ENCODE peak calls at places on chromosome 6, in seven cellular contexts. F is GM23338, P is Panc1, R is HCT116, L is GM12878, Q is HepG2, K is K562. J is an unnamed sample.

GRCh38 chr6:37149750-37150149 is 20.2 kb upstream of the PIM1 start:
- DNase-seq in R (no peak), K (no peak), P (no peak), Q (no peak), F (no peak), L (no peak), J (no peak)

GRCh38 chr6:20211037-20211940 is 980 bp downstream of the MBOAT1 start:
- DNase-seq in L (no peak), K (no peak), Q (no peak), R (no peak), P (no peak), F (peak; percentile 78), J (no peak)

GRCh38 chr6:126066068-126067048 is 80.0 kb downstream of the TRMT11 start:
- DNase-seq in R (no peak), L (no peak), K (no peak), P (no peak), Q (no peak), F (no peak), J (no peak)

GRCh38 chr6:108650781-108651180 is 90.1 kb downstream of the FOXO3 start:
- DNase-seq in P (no peak), L (no peak), F (no peak), R (no peak), K (no peak), Q (no peak), J (peak; percentile 57)

GRCh38 chr6:53547815-53548496 is 3.1 kb upstream of the GCLC start:
- DNase-seq in P (peak; percentile 87), F (peak; percentile 97), K (peak; percentile 94), Q (peak; percentile 94), R (peak; percentile 95), L (peak; percentile 69), J (peak; percentile 98)

GRCh38 chr6:77383026-77383425 is 80.3 kb downstream of the HTR1B start:
- DNase-seq in R (no peak), L (no peak), K (no peak), F (no peak), Q (no peak), P (no peak), J (no peak)

GRCh38 chr6:76612818-76613452 is 540.5 kb upstream of the IMPG1 start:
- DNase-seq in L (no peak), F (peak; percentile 23), P (no peak), Q (no peak), R (no peak), K (no peak), J (no peak)

GRCh38 chr6:111242452-111242851 is 155.1 kb downstream of the SLC16A10 start:
- DNase-seq in L (no peak), R (no peak), P (no peak), K (no peak), F (no peak), Q (no peak), J (no peak)

GRCh38 chr6:140747114-140747513 is 1372.7 kb upstream of the CITED2 start:
- DNase-seq in F (no peak), L (no peak), R (no peak), K (no peak), Q (no peak), P (no peak), J (no peak)

GRCh38 chr6:142907544-142907943 is 37.4 kb downstream of the HIVEP2 start:
- DNase-seq in L (no peak), K (no peak), F (peak; percentile 15), P (no peak), Q (no peak), R (no peak), J (no peak)

GRCh38 chr6:35396991-35397390 is 54.6 kb downstream of the PPARD start:
- DNase-seq in Q (no peak), R (no peak), L (no peak), P (no peak), K (no peak), F (no peak), J (no peak)

GRCh38 chr6:111591370-111591900 is 14.2 kb downstream of the TRAF3IP2 start:
- DNase-seq in Q (peak; percentile 88), K (no peak), R (peak; percentile 92), P (peak; percentile 98), L (no peak), F (no peak), J (peak; percentile 26)

GRCh38 chr6:69090132-69090531 is 455.1 kb downstream of the ADGRB3 start:
- DNase-seq in P (no peak), Q (no peak), L (no peak), K (no peak), R (no peak), F (no peak), J (no peak)

GRCh38 chr6:6969761-6970223 is 138.0 kb upstream of the RREB1 start:
- DNase-seq in P (no peak), F (peak; percentile 6), K (peak; percentile 52), L (no peak), R (peak; percentile 84), Q (peak; percentile 63), J (no peak)

GRCh38 chr6:73732845-73733675 is 37.1 kb downstream of the CD109 start:
- DNase-seq in L (peak; percentile 31), Q (peak; percentile 53), R (peak; percentile 49), K (peak; percentile 68), P (no peak), F (peak; percentile 83), J (peak; percentile 55)

GRCh38 chr6:81890846-81891245 is 138.4 kb upstream of the TENT5A start:
- DNase-seq in Q (no peak), R (no peak), L (no peak), P (no peak), K (no peak), F (no peak), J (no peak)

GRCh38 chr6:78345882-78346281 is 521.5 kb upstream of the IRAK1BP1 start:
- DNase-seq in P (no peak), L (no peak), Q (no peak), F (peak; percentile 47), K (no peak), R (no peak), J (no peak)

GRCh38 chr6:128598561-128598960 is 78.2 kb upstream of the PTPRK start:
- DNase-seq in P (no peak), L (no peak), R (peak; percentile 8), K (no peak), Q (no peak), F (no peak), J (no peak)

GRCh38 chr6:36362551-36363389 is 24.7 kb downstream of the ETV7 start:
- DNase-seq in Q (no peak), R (no peak), L (no peak), P (no peak), K (no peak), F (no peak), J (peak; percentile 75)

GRCh38 chr6:133376743-133377142 is 135.6 kb downstream of the EYA4 start:
- DNase-seq in L (no peak), Q (no peak), K (no peak), R (no peak), P (no peak), F (no peak), J (no peak)

GRCh38 chr6:160054913-160055312 is 66.7 kb upstream of the SLC22A1 start:
- DNase-seq in F (no peak), R (no peak), P (no peak), K (no peak), Q (no peak), L (no peak), J (no peak)

GRCh38 chr6:24974182-24975171 is 38.7 kb upstream of the RIPOR2 start:
- DNase-seq in P (no peak), K (no peak), Q (no peak), R (no peak), L (no peak), F (no peak), J (no peak)

GRCh38 chr6:116373300-116373699 is 2.6 kb downstream of the DSE start:
- DNase-seq in P (no peak), F (no peak), R (no peak), K (no peak), L (no peak), Q (no peak), J (no peak)

GRCh38 chr6:111478749-111479148 is 4.3 kb downstream of the REV3L start:
- DNase-seq in F (peak; percentile 95), P (peak; percentile 61), Q (peak; percentile 28), K (no peak), L (peak; percentile 49), R (peak; percentile 35), J (no peak)

GRCh38 chr6:30544666-30545272 is 11.5 kb downstream of the GNL1 start:
- DNase-seq in P (peak; percentile 48), R (peak; percentile 36), K (peak; percentile 59), L (no peak), Q (peak; percentile 55), F (peak; percentile 80), J (peak; percentile 33)

GRCh38 chr6:54273214-54273820 is 34.9 kb upstream of the TINAG start:
- DNase-seq in L (no peak), R (no peak), P (no peak), Q (no peak), K (no peak), F (no peak), J (no peak)

GRCh38 chr6:32692019-32692418 is 25.6 kb upstream of the HLA-DQB1 start:
- DNase-seq in Q (peak; percentile 35), L (peak; percentile 50), F (peak; percentile 72), P (peak; percentile 17), R (peak; percentile 42), K (no peak), J (no peak)

GRCh38 chr6:131007286-131007685 is 55.8 kb downstream of the EPB41L2 start:
- DNase-seq in K (no peak), L (no peak), Q (no peak), R (no peak), F (no peak), P (no peak), J (no peak)

GRCh38 chr6:158631678-158632537 is 12.6 kb downstream of the DYNLT1 start:
- DNase-seq in P (no peak), K (peak; percentile 80), L (no peak), F (no peak), R (peak; percentile 69), Q (no peak), J (no peak)

GRCh38 chr6:148208298-148208697 is 134.3 kb upstream of the SASH1 start:
- DNase-seq in Q (no peak), R (no peak), K (no peak), P (no peak), F (no peak), L (no peak), J (no peak)
- H3K27me3 ChIP-seq in Q (peaks cover 11% of the 10 kb centered on the region), R (no peaks in the 10 kb centered on the region), K (peaks cover 16% of the 10 kb centered on the region), P (no peaks in the 10 kb centered on the region), F (no peaks in the 10 kb centered on the region), L (no peaks in the 10 kb centered on the region), J (peaks cover 20% of the 10 kb centered on the region)

GRCh38 chr6:122996797-122997520 is 924 bp downstream of the CLVS2 start:
- DNase-seq in R (no peak), F (no peak), Q (no peak), L (no peak), P (no peak), K (no peak), J (no peak)
- TF ChIP-seq REST in R (no peak), F (no peak), Q (no peak), L (no peak), P (no peak), K (no peak), J (no peak)

DNA sequence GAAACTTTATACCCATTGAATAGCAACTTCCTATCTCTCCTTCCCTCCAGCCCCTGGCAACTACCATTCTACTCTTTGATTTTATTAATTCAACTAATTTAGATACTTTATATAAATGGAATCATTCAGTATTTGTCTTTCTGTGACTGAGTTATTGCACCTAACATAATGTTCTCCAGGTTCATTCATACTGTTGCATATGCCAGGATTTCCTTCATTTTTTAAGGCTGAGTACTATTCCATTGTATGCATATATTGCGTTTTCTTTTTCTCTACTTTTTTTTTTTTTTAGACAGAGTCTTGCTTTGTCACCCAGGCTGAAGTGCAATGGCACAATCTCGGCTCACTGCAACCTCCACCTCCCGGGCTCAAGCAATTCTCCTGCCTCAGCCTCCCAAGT is 49.5 kb upstream of the BEND6 start:
- DNase-seq in P (no peak), R (no peak), Q (no peak), F (no peak), K (no peak), L (no peak), J (no peak)
- H3K27me3 ChIP-seq in P (no peaks in the 10 kb centered on the region), R (no peaks in the 10 kb centered on the region), Q (no peaks in the 10 kb centered on the region), F (no peaks in the 10 kb centered on the region), K (no peaks in the 10 kb centered on the region), L (no peaks in the 10 kb centered on the region), J (no peaks in the 10 kb centered on the region)

GRCh38 chr6:15498640-15499039 is 164.2 kb downstream of the DTNBP1 start:
- DNase-seq in Q (no peak), K (no peak), L (no peak), R (no peak), F (no peak), P (no peak), J (no peak)
- TF ChIP-seq REST in Q (no peak), K (no peak), L (no peak), R (no peak), F (no peak), P (no peak), J (no peak)